ENCODE peak calls at places on chromosomes 1 and 21, in four cellular contexts. G is MM.1S, X is PC-3, Q is GM23338. Z is an unnamed sample.

GRCh38 chr1:101408212-101409042 is 171.6 kb downstream of the S1PR1 start:
- DNase-seq in G (no peak), X (no peak), Q (no peak), Z (no peak)

GRCh38 chr1:93607814-93608187 is 73.8 kb downstream of the BCAR3 start:
- DNase-seq in G (no peak), X (peak), Q (no peak), Z (no peak)

GRCh38 chr1:17826165-17826488 is 71.0 kb downstream of the ACTL8 start:
- DNase-seq in G (no peak), X (peak), Q (peak), Z (peak)

GRCh38 chr1:172467446-172467845 is 23.6 kb upstream of the PIGC start:
- DNase-seq in G (no peak), X (peak), Q (no peak), Z (no peak)

GRCh38 chr1:206674745-206675175 is 9.9 kb upstream of the MAPKAPK2 start:
- DNase-seq in G (no peak), X (peak), Q (no peak), Z (peak)

GRCh38 chr1:179016694-179017382 is 8.9 kb upstream of the FAM20B start:
- DNase-seq in G (no peak), X (peak), Q (no peak), Z (peak)

GRCh38 chr21:39788383-39788782 is 43.4 kb downstream of the IGSF5 start:
- DNase-seq in G (peak), X (peak), Q (peak), Z (peak)

GRCh38 chr1:220734571-220735326 is 13.4 kb upstream of the MTARC2 start:
- DNase-seq in G (no peak), X (peak), Q (no peak), Z (peak)

GRCh38 chr1:46458190-46458589 is 31.4 kb upstream of the DMBX1 start:
- DNase-seq in G (no peak), X (no peak), Q (no peak), Z (no peak)

GRCh38 chr1:54125671-54126070 is 27.1 kb downstream of the CDCP2 start:
- DNase-seq in G (no peak), X (peak), Q (no peak), Z (peak)

GRCh38 chr21:36381841-36382589 is 3.2 kb upstream of the CHAF1B start:
- DNase-seq in G (no peak), X (peak), Q (no peak), Z (no peak)

GRCh38 chr1:66628951-66629350 is 95.0 kb downstream of the SGIP1 start:
- DNase-seq in G (no peak), X (no peak), Q (no peak), Z (no peak)

GRCh38 chr21:35637431-35637830 is 422.9 kb downstream of the SETD4 start:
- DNase-seq in G (no peak), X (peak), Q (no peak), Z (no peak)

GRCh38 chr1:196178083-196178635 is 430.1 kb downstream of the KCNT2 start:
- DNase-seq in G (no peak), X (no peak), Q (no peak), Z (no peak)

GRCh38 chr1:202547215-202547614 is 163.0 kb downstream of the SYT2 start:
- DNase-seq in G (peak), X (no peak), Q (no peak), Z (no peak)

GRCh38 chr1:74652711-74653131 is 20.9 kb downstream of the ERICH3 start:
- DNase-seq in G (no peak), X (peak), Q (peak), Z (peak)

GRCh38 chr1:36913523-36914060 is 120.7 kb downstream of the GRIK3 start:
- DNase-seq in G (no peak), X (no peak), Q (peak), Z (no peak)

GRCh38 chr1:18794561-18794960 is 64.9 kb downstream of the TAS1R2 start:
- DNase-seq in G (peak), X (peak), Q (peak), Z (no peak)

GRCh38 chr1:165897326-165898303 is 70.2 kb downstream of the UCK2 start:
- DNase-seq in G (peak), X (no peak), Q (no peak), Z (no peak)

GRCh38 chr1:24393892-24394291 is 19.7 kb downstream of the STPG1 start:
- DNase-seq in G (no peak), X (peak), Q (no peak), Z (no peak)

GRCh38 chr1:220894924-220895256 is 15.6 kb downstream of the HLX start:
- DNase-seq in G (no peak), X (no peak), Q (no peak), Z (no peak)

GRCh38 chr1:36380003-36380631 is 5.6 kb downstream of the STK40 start:
- DNase-seq in G (no peak), X (no peak), Q (peak), Z (no peak)

GRCh38 chr1:39954261-39954869 is 580 bp upstream of the MFSD2A start:
- DNase-seq in G (no peak), X (no peak), Q (no peak), Z (no peak)

GRCh38 chr1:62295921-62296451 is 23.2 kb downstream of the KANK4 start:
- DNase-seq in G (no peak), X (peak), Q (no peak), Z (peak)

GRCh38 chr1:96041470-96041869 is 680.1 kb upstream of the PTBP2 start:
- DNase-seq in G (no peak), X (no peak), Q (no peak), Z (no peak)

GRCh38 chr1:228373004-228373680 is 33.5 kb downstream of the TRIM11 start:
- DNase-seq in G (no peak), X (no peak), Q (no peak), Z (no peak)
- TF ChIP-seq EZH2phosphoT487 in G (no peak), X (no peak), Q (no peak), Z (no peak)

GRCh38 chr1:91877574-91878208 is 8.3 kb downstream of the TGFBR3 start:
- DNase-seq in G (no peak), X (peak), Q (no peak), Z (no peak)
- H3K4me2 ChIP-seq in G (no peak), X (peak), Q (no peak), Z (no peak)

DNA sequence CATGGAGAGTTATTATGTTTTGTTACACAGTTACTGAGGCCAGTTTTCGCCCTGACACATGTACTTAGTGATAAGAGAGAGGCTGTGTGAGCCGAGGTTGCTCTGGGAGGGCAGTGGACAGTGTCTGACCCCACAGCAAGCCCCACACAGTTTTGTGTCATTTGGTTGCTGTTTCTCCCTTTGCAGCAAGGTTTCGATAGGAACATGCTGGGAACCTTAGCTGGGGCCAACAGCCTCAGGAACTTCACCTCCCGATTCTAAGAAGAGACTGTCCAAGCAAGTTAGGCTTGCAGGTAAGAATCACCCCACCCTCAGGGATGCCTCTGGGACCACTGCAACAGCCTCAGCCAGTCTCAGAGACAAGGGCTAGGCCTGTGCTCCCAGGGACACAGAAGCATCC is 45.3 kb downstream of the PKP1 start:
- DNase-seq in G (no peak), X (no peak), Q (no peak), Z (peak)
- TF ChIP-seq EZH2phosphoT487 in G (no peak), X (no peak), Q (no peak), Z (no peak)

GRCh38 chr1:183002267-183002666 is 21.0 kb upstream of the LAMC1 start:
- DNase-seq in G (no peak), X (no peak), Q (no peak), Z (no peak)
- H3K4me2 ChIP-seq in G (no peak), X (no peak), Q (no peak), Z (no peak)

GRCh38 chr1:51464828-51465227 is 54.2 kb downstream of the EPS15 start:
- DNase-seq in G (no peak), X (no peak), Q (no peak), Z (no peak)

GRCh38 chr1:51469518-51469917 is 49.5 kb downstream of the EPS15 start:
- DNase-seq in G (no peak), X (no peak), Q (no peak), Z (no peak)

GRCh38 chr1:51463561-51463960 is 55.5 kb downstream of the EPS15 start:
- DNase-seq in G (no peak), X (no peak), Q (no peak), Z (no peak)
- TF ChIP-seq EZH2phosphoT487 in G (no peak), X (no peak), Q (no peak), Z (no peak)

DNA sequence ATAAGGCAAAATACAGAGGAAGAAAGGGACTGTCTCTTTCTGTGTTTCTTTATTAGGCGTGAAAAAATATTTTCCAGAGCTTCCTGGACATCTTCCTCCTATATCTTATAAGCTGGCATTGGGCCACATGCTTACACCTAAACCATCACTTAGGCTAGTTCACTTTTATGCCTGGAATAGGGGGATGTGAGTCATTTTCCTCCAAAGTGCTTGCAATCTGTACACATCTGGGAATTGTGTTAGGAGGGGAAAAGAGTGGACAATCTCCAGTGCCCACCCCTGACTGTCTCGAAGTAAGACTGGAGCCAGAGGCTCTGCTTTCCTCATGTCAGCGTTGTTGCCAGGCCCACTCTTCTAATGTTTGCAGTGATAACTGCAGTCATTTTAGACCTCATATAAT is 29.9 kb downstream of the GIPC2 start:
- DNase-seq in G (no peak), X (peak), Q (no peak), Z (no peak)
- H3K4me2 ChIP-seq in G (no peak), X (no peak), Q (no peak), Z (no peak)

GRCh38 chr1:109160054-109160840 is 46.3 kb downstream of the ELAPOR1 start:
- DNase-seq in G (no peak), X (no peak), Q (no peak), Z (no peak)

GRCh38 chr1:109158433-109158832 is 44.5 kb downstream of the ELAPOR1 start:
- DNase-seq in G (no peak), X (peak), Q (no peak), Z (no peak)

GRCh38 chr1:109161836-109162606 is 48.1 kb downstream of the ELAPOR1 start:
- DNase-seq in G (peak), X (peak), Q (peak), Z (peak)

GRCh38 chr1:109152196-109152595 is 38.3 kb downstream of the ELAPOR1 start:
- DNase-seq in G (no peak), X (peak), Q (no peak), Z (no peak)

GRCh38 chr1:109156916-109157385 is 43.0 kb downstream of the ELAPOR1 start:
- DNase-seq in G (no peak), X (no peak), Q (no peak), Z (no peak)
- TF ChIP-seq EZH2phosphoT487 in G (no peak), X (no peak), Q (no peak), Z (no peak)

GRCh38 chr1:169260478-169260877 is 107.1 kb downstream of the NME7 start:
- DNase-seq in G (no peak), X (no peak), Q (no peak), Z (no peak)
- H3K4me2 ChIP-seq in G (no peak), X (no peak), Q (no peak), Z (no peak)

DNA sequence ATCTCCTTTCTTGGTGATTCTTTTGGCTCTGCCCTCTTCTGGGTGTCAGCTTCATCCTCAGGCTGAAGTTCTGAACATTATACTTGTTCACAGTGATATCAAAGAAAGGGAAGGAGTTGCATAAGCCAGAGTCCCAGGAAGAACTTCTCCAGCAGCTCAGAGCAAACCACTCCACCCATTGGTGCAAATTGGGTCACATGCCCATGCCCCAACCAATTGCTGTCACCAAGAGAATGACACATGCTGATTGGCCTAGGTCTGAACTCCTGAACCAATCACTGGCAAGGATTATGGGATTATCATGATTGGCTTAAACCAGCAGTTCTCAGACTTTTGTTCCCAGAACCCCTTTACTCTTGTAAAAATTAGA is 256.5 kb upstream of the TMEM51 start:
- DNase-seq in G (no peak), X (no peak), Q (no peak), Z (no peak)
- TF ChIP-seq EZH2phosphoT487 in G (no peak), X (no peak), Q (no peak), Z (no peak)

DNA sequence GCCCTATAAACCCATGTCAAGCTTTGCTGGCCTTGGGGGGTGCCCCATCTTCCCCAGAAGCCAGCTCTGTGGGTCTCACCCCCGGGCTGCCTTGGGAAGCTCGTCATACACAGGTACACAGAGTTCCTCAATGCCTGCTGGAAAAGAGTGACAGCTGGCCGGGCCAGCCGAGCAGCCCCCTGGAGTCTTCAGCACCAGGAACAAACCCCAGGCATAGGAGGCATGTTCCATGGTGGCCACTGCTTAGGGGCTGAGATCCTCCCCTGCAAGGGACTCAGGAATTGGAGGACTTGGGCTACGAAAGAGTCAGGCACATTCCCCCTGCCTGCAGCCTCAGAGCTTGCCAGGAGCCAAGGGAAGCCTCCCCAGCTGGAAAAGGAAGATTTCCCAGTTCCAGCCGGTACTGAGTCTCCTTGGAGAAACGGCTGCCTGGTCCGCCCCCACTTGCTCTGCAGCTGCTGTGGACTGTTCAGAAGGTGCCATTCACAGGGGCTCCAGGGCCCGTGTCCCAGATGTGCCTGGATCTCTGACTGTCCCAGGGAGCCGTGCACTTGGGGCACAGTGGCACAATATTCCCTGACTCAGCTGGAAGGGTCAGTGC is 89.5 kb downstream of the STUM start:
- DNase-seq in G (no peak), X (no peak), Q (no peak), Z (no peak)
- H3K4me2 ChIP-seq in G (no peak), X (no peak), Q (no peak), Z (no peak)

Z was measured in hepatocyte.